ENCODE peak calls at places on chromosomes 7 and 10, in five cellular contexts. I is A549, J is ovary, V is HCT116, D is SK-N-SH. H is an unnamed sample.

GRCh38 chr10:36446873-36447272 is 678.5 kb upstream of the ANKRD30A start:
- DNase-seq in I (no peak), J (no peak), V (no peak), D (peak), H (no peak)

GRCh38 chr7:134293029-134293740 is 23.5 kb downstream of the SLC35B4 start:
- DNase-seq in I (no peak), J (no peak), V (no peak), D (no peak), H (no peak)

GRCh38 chr10:71526662-71527061 is 129.9 kb downstream of the CDH23 start:
- DNase-seq in I (no peak), J (no peak), V (no peak), D (no peak), H (no peak)

GRCh38 chr10:132585732-132586722 is 48.4 kb downstream of the INPP5A start:
- DNase-seq in I (no peak), J (no peak), V (no peak), D (no peak), H (no peak)

GRCh38 chr10:72502581-72502980 is 123.3 kb downstream of the MICU1 start:
- DNase-seq in I (no peak), J (no peak), V (no peak), D (no peak), H (no peak)

GRCh38 chr7:96729795-96730194 is 20.1 kb upstream of the SEM1 start:
- DNase-seq in I (no peak), J (no peak), V (no peak), D (no peak), H (no peak)

GRCh38 chr7:17178562-17178961 is 119.9 kb upstream of the AHR start:
- DNase-seq in I (no peak), J (no peak), V (no peak), D (no peak), H (no peak)

GRCh38 chr10:13684813-13685511 is 98.2 kb downstream of the PRPF18 start:
- DNase-seq in I (no peak), J (no peak), V (no peak), D (no peak), H (no peak)

GRCh38 chr10:74738985-74739567 is 87.3 kb upstream of the KAT6B start:
- DNase-seq in I (no peak), J (no peak), V (no peak), D (no peak), H (no peak)

GRCh38 chr10:11881028-11881476 is 57.9 kb downstream of the PROSER2 start:
- DNase-seq in I (no peak), J (no peak), V (no peak), D (no peak), H (no peak)

GRCh38 chr7:30171753-30172447 is 37.1 kb downstream of the MTURN start:
- DNase-seq in I (no peak), J (no peak), V (no peak), D (no peak), H (no peak)

GRCh38 chr7:140316165-140316661 is 82.1 kb downstream of the SLC37A3 start:
- DNase-seq in I (peak), J (peak), V (peak), D (no peak), H (peak)

GRCh38 chr7:131889572-131890150 is 333.2 kb upstream of the PODXL start:
- DNase-seq in I (no peak), J (no peak), V (no peak), D (no peak), H (no peak)

GRCh38 chr10:129101232-129101980 is 365.6 kb upstream of the MGMT start:
- DNase-seq in I (no peak), J (no peak), V (no peak), D (peak), H (no peak)

GRCh38 chr10:82552273-82552672 is 677.3 kb downstream of the NRG3 start:
- DNase-seq in I (no peak), J (no peak), V (no peak), D (no peak), H (no peak)

GRCh38 chr7:27187702-27188665 is 3.0 kb upstream of the HOXA11 start:
- DNase-seq in I (no peak), J (no peak), V (no peak), D (no peak), H (no peak)

GRCh38 chr7:149741629-149742028 is 31.8 kb downstream of the ZNF467 start:
- DNase-seq in I (peak), J (no peak), V (no peak), D (peak), H (peak)

GRCh38 chr7:140159487-140159886 is 17.3 kb downstream of the KDM7A start:
- DNase-seq in I (no peak), J (no peak), V (no peak), D (peak), H (no peak)

GRCh38 chr10:47380341-47381215 is 3.5 kb downstream of the ZNF488 start:
- DNase-seq in I (no peak), J (peak), V (no peak), D (peak), H (no peak)

GRCh38 chr7:84841809-84842208 is 345.0 kb downstream of the SEMA3D start:
- DNase-seq in I (no peak), J (no peak), V (no peak), D (no peak), H (no peak)

GRCh38 chr10:124321433-124322072 is 97.2 kb downstream of the OAT start:
- DNase-seq in I (no peak), J (no peak), V (no peak), D (no peak), H (no peak)

GRCh38 chr7:130219871-130220270 is 12.2 kb downstream of the SSMEM1 start:
- DNase-seq in I (no peak), J (no peak), V (no peak), D (no peak), H (no peak)

GRCh38 chr10:4214912-4215311 is 429.9 kb upstream of the KLF6 start:
- DNase-seq in I (no peak), J (no peak), V (no peak), D (no peak), H (no peak)

GRCh38 chr7:138625849-138626230 is 75.3 kb downstream of the SVOPL start:
- DNase-seq in I (no peak), J (no peak), V (no peak), D (no peak), H (no peak)

GRCh38 chr10:78672898-78673297 is 395.9 kb upstream of the ZMIZ1 start:
- DNase-seq in I (no peak), J (no peak), V (no peak), D (no peak), H (no peak)

GRCh38 chr10:7592627-7593026 is 74.1 kb downstream of the ITIH5 start:
- DNase-seq in I (no peak), J (no peak), V (no peak), D (no peak), H (no peak)

GRCh38 chr10:14414901-14415300 is 84.2 kb upstream of the FRMD4A start:
- DNase-seq in I (no peak), J (no peak), V (no peak), D (no peak), H (no peak)

GRCh38 chr7:151631968-151632749 is 112.5 kb upstream of the RHEB start:
- DNase-seq in I (peak), J (peak), V (no peak), D (peak), H (peak)

GRCh38 chr10:72730462-72730861 is 38.5 kb downstream of the MCU start:
- DNase-seq in I (no peak), J (no peak), V (no peak), D (no peak), H (no peak)

GRCh38 chr10:133528845-133529575 is 1.8 kb downstream of the CYP2E1 start:
- DNase-seq in I (no peak), J (no peak), V (no peak), D (peak), H (no peak)

GRCh38 chr7:78197447-78197846 is 398.9 kb downstream of the PHTF2 start:
- DNase-seq in I (no peak), J (no peak), V (no peak), D (no peak), H (no peak)

GRCh38 chr10:113957013-113957412 is 86.7 kb upstream of the ADRB1 start:
- DNase-seq in I (no peak), J (no peak), V (no peak), D (no peak), H (no peak)
- H3K27ac ChIP-seq in I (peak), J (no peak), V (no peak), D (peak), H (peak)

DNA sequence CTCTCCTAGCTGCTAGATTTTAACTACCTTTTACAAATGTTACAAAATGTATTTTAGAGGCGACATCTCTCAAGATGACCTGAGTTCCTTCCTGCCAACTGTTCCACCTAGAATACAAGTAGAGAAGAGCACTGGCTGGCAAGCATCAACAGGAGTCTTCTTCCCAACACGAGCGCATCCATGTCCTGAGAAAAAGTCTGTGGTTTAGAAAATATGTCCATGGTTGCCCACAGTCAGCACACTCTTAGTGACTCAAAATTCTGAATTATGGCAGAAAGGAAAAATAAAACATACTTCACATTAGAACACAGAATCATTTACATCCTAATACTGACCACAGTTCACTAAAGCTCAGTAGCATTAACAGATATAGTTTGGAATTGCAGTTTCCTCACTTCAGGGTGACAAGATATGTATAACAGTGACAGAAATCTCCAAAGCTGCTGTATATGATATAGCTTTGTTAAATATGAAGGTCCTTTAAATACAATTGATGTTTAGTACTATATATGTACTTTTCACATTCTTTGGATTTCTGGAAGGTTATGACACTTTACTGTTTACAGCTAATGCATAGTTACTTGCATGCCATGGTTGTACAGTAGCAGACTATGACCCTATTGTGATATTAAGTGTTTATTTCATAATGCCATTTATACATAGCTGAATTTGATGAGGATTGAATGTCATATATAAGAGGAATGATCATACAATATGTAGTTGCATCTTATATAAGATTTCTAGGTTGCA is 327.1 kb downstream of the GFRA1 start:
- DNase-seq in I (no peak), J (no peak), V (no peak), D (no peak), H (no peak)
- H3K27ac ChIP-seq in I (peak), J (no peak), V (no peak), D (no peak), H (no peak)

GRCh38 chr7:36788814-36789470 is 64.6 kb upstream of the AOAH start:
- DNase-seq in I (no peak), J (no peak), V (no peak), D (peak), H (no peak)
- H3K27ac ChIP-seq in I (no peak), J (no peak), V (no peak), D (no peak), H (no peak)

DNA sequence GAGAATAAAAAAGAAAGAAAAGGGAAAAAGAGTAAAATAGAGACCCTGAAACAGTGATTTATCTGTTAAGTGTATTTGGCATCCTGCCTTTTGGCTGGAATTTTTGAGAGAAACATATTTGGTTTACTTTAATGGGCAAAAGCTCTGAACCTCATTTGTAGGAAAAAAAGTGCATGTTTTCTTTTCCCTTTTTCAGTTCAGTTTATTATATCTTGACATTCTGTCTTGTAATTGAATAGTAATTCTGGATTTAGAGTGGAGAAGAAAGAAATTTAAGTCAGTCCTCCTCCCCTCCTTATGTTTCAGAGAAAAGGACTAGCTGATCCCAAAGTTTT is 69.5 kb downstream of the ARID5B start:
- DNase-seq in I (no peak), J (no peak), V (no peak), D (no peak), H (no peak)
- H3K27ac ChIP-seq in I (no peak), J (no peak), V (no peak), D (peak), H (no peak)

GRCh38 chr10:30182191-30183075 is 123.0 kb upstream of the JCAD start:
- DNase-seq in I (peak), J (no peak), V (no peak), D (peak), H (no peak)

GRCh38 chr10:30185916-30186315 is 126.5 kb upstream of the JCAD start:
- DNase-seq in I (no peak), J (no peak), V (no peak), D (no peak), H (no peak)

GRCh38 chr10:30186371-30186875 is 127.0 kb upstream of the JCAD start:
- DNase-seq in I (no peak), J (no peak), V (no peak), D (no peak), H (no peak)

GRCh38 chr10:30184397-30185033 is 125.1 kb upstream of the JCAD start:
- DNase-seq in I (no peak), J (no peak), V (no peak), D (no peak), H (no peak)

GRCh38 chr10:30183076-30183402 is 123.7 kb upstream of the JCAD start:
- DNase-seq in I (no peak), J (no peak), V (no peak), D (no peak), H (no peak)
- H3K27ac ChIP-seq in I (peak), J (no peak), V (no peak), D (peak), H (no peak)

GRCh38 chr10:58993480-58994221 is 182.8 kb upstream of the PHYHIPL start:
- DNase-seq in I (no peak), J (no peak), V (no peak), D (no peak), H (peak)
- H3K27ac ChIP-seq in I (peak), J (no peak), V (no peak), D (no peak), H (peak)

DNA sequence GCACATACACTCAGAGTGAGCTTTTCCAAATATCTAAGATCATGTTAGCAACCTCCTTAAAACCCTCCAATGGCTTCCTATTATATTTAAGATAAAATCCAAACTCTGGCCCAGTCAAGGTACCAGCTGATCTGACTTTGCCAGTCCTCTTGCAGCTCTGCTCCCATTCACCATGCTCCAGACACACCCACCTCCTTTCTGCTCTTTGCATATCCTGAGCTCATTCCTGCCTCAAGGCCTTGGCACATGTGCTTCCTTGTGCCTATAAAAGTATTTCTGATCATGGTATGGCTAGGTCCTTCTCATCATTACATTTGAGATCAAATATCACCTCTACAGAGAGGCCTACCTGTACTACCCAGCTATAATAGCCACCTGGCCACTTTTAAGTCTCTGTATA is 27.5 kb downstream of the XPNPEP1 start:
- DNase-seq in I (no peak), J (no peak), V (no peak), D (no peak), H (no peak)
- H3K27ac ChIP-seq in I (no peak), J (no peak), V (no peak), D (no peak), H (peak)

GRCh38 chr7:81469299-81470083 is 300.4 kb downstream of the HGF start:
- DNase-seq in I (no peak), J (no peak), V (no peak), D (no peak), H (no peak)
- H3K27ac ChIP-seq in I (peak), J (no peak), V (no peak), D (no peak), H (no peak)

H was measured in caudate nucleus.